ENCODE peak calls at places on chromosomes 4 and X, in nine cellular contexts. S is ACHN; W is NK-92 treated with Interleukin-12 subunit alpha and Interleukin-12 subunit beta, amount 100 ng/mL, for 24 hours; K is mesenteric fat pad; X is H4; E is NCI-H1930; R is BE2C; U is iris pigment epithelial cell; G is HCT116. F is an unnamed sample.

GRCh38 chr4:14743172-14743571 is 259.1 kb upstream of the CPEB2 start:
- DNase-seq in G (no peak), U (no peak), X (no peak), K (no peak), E (no peak), R (no peak), S (no peak), W (no peak), F (no peak)

GRCh38 chr4:2858451-2859217 is 15.0 kb downstream of the ADD1 start:
- DNase-seq in S (no peak), G (no peak), U (peak), W (no peak), R (no peak), E (no peak), K (no peak), X (peak), F (no peak)

GRCh38 chr4:4384837-4385236 is 2.1 kb upstream of the NSG1 start:
- DNase-seq in U (peak), W (no peak), S (peak), R (peak), G (peak), X (peak), K (no peak), E (peak), F (no peak)

GRCh38 chrX:114626323-114626722 is 42.4 kb downstream of the HTR2C start:
- DNase-seq in E (no peak), K (no peak), G (no peak), R (peak), U (peak), W (no peak), X (peak), S (peak), F (peak)

GRCh38 chrX:152575331-152575730 is 62.4 kb upstream of the GABRQ start:
- DNase-seq in X (peak), S (no peak), G (no peak), R (no peak), W (no peak), E (no peak), K (no peak), U (no peak), F (no peak)

GRCh38 chrX:37378399-37378798 is 29.2 kb downstream of the PRRG1 start:
- DNase-seq in X (no peak), E (no peak), W (no peak), U (peak), R (no peak), S (no peak), K (no peak), G (no peak), F (no peak)

GRCh38 chr4:123624959-123625358 is 228.4 kb downstream of the SPRY1 start:
- DNase-seq in U (no peak), K (no peak), S (no peak), R (no peak), W (no peak), X (no peak), E (no peak), G (no peak), F (no peak)

GRCh38 chr4:26857278-26858034 is 3.2 kb upstream of the STIM2 start:
- DNase-seq in U (peak), W (peak), X (peak), G (peak), S (peak), E (peak), K (peak), R (peak), F (peak)

GRCh38 chrX:31932769-31933168 is 860.9 kb upstream of the FTHL17 start:
- DNase-seq in R (no peak), S (no peak), E (no peak), G (no peak), K (no peak), X (no peak), W (no peak), U (no peak), F (no peak)

GRCh38 chr4:70197842-70198241 is 2.3 kb downstream of the ODAM start:
- DNase-seq in R (peak), G (no peak), K (no peak), E (no peak), W (no peak), U (no peak), S (no peak), X (no peak), F (no peak)

GRCh38 chrX:13428055-13428786 is 108.4 kb upstream of the ATXN3L start:
- DNase-seq in X (peak), R (no peak), G (peak), E (no peak), U (peak), S (no peak), W (no peak), K (no peak), F (peak)

GRCh38 chr4:61373901-61374611 is 173.9 kb downstream of the ADGRL3 start:
- DNase-seq in U (peak), X (peak), R (no peak), S (no peak), G (no peak), K (no peak), E (no peak), W (no peak), F (no peak)

F was measured in NCI-H460.